ENCODE peak calls at places on chromosomes 2 and 18, in six cellular contexts. S is AG04450, P is brain microvascular endothelial cell, J is upper lobe of right lung, L is fibroblast of mammary gland, V is IMR-90. O is an unnamed sample.

GRCh38 chr2:4553219-4553618 is 849.8 kb downstream of the DCDC2C start:
- DNase-seq in V (no peak), J (no peak), L (no peak), S (no peak), P (no peak), O (no peak)

GRCh38 chr2:241775223-241776177 is 1.1 kb upstream of the GAL3ST2 start:
- DNase-seq in P (no peak), J (peak), L (no peak), S (no peak), V (no peak), O (no peak)

GRCh38 chr2:26352892-26353291 is 6.3 kb upstream of the ADGRF3 start:
- DNase-seq in V (peak), J (no peak), P (peak), L (peak), S (no peak), O (no peak)

GRCh38 chr2:46340740-46341420 is 43.7 kb downstream of the EPAS1 start:
- DNase-seq in S (no peak), P (no peak), V (no peak), J (no peak), L (no peak), O (no peak)

GRCh38 chr2:128187032-128187654 is 96.1 kb downstream of the UGGT1 start:
- DNase-seq in J (no peak), L (peak), V (peak), P (peak), S (no peak), O (peak)

GRCh38 chr2:174024524-174025270 is 59.5 kb upstream of the SP3 start:
- DNase-seq in V (peak), L (peak), P (peak), S (no peak), J (peak), O (peak)

GRCh38 chr2:18336975-18337374 is 223.5 kb downstream of the RDH14 start:
- DNase-seq in S (no peak), J (no peak), P (peak), V (peak), L (no peak), O (no peak)

GRCh38 chr2:240226672-240227537 is 86.4 kb upstream of the OTOS start:
- DNase-seq in J (no peak), V (no peak), S (no peak), P (no peak), L (no peak), O (no peak)

GRCh38 chr2:241878007-241878970 is 8.8 kb downstream of the RTP5 start:
- DNase-seq in L (peak), J (peak), V (peak), P (peak), S (no peak), O (peak)

GRCh38 chr18:12630136-12630535 is 27.8 kb downstream of the SPIRE1 start:
- DNase-seq in L (peak), V (peak), P (peak), J (no peak), S (no peak), O (no peak)

GRCh38 chr2:70087703-70088507 is 628 bp downstream of the PCBP1 start:
- DNase-seq in S (no peak), P (peak), V (peak), L (peak), J (peak), O (no peak)

GRCh38 chr2:235267251-235267650 is 226.6 kb upstream of the AGAP1 start:
- DNase-seq in J (no peak), V (no peak), P (no peak), S (no peak), L (no peak), O (no peak)

GRCh38 chr2:125037135-125037653 is 1012.1 kb downstream of the CNTNAP5 start:
- DNase-seq in J (peak), S (no peak), L (no peak), V (no peak), P (no peak), O (no peak)

GRCh38 chr2:173828189-173829157 is 136.7 kb downstream of the SP3 start:
- DNase-seq in J (no peak), P (no peak), V (peak), L (peak), S (no peak), O (peak)

GRCh38 chr18:34492652-34493051 is 217.4 kb upstream of the DTNA start:
- DNase-seq in L (no peak), J (no peak), S (no peak), V (no peak), P (no peak), O (no peak)

GRCh38 chr18:7691206-7691605 is 124.1 kb downstream of the PTPRM start:
- DNase-seq in S (no peak), L (no peak), V (no peak), P (no peak), J (no peak), O (no peak)

GRCh38 chr2:9142551-9143263 is 63.9 kb upstream of the ASAP2 start:
- DNase-seq in P (peak), V (peak), L (peak), J (peak), S (peak), O (peak)

GRCh38 chr2:188024811-188025210 is 266.9 kb upstream of the GULP1 start:
- DNase-seq in P (no peak), J (no peak), S (peak), V (peak), L (peak), O (peak)

GRCh38 chr2:65049010-65049639 is 7.1 kb upstream of the CEP68 start:
- DNase-seq in S (no peak), V (no peak), P (no peak), J (no peak), L (no peak), O (no peak)

GRCh38 chr18:23992119-23992940 is 22.2 kb upstream of the TTC39C start:
- DNase-seq in V (peak), P (no peak), L (no peak), J (no peak), S (no peak), O (no peak)

GRCh38 chr2:7097353-7097895 is 180.2 kb downstream of the RNF144A start:
- DNase-seq in J (peak), L (peak), P (peak), S (peak), V (peak), O (peak)

GRCh38 chr2:7094113-7094760 is 177.0 kb downstream of the RNF144A start:
- DNase-seq in L (no peak), P (peak), V (no peak), S (no peak), J (no peak), O (no peak)

GRCh38 chr2:7093376-7093775 is 176.2 kb downstream of the RNF144A start:
- DNase-seq in S (no peak), V (no peak), P (no peak), J (no peak), L (no peak), O (no peak)

GRCh38 chr2:7098816-7099215 is 181.6 kb downstream of the RNF144A start:
- DNase-seq in L (no peak), P (no peak), V (no peak), J (no peak), S (no peak), O (no peak)

GRCh38 chr2:7096726-7097352 is 179.6 kb downstream of the RNF144A start:
- DNase-seq in J (no peak), P (no peak), L (no peak), V (no peak), S (no peak), O (no peak)
- H3K4me3 ChIP-seq in J (no peak), P (no peak), L (no peak), V (no peak), S (no peak), O (no peak)

DNA sequence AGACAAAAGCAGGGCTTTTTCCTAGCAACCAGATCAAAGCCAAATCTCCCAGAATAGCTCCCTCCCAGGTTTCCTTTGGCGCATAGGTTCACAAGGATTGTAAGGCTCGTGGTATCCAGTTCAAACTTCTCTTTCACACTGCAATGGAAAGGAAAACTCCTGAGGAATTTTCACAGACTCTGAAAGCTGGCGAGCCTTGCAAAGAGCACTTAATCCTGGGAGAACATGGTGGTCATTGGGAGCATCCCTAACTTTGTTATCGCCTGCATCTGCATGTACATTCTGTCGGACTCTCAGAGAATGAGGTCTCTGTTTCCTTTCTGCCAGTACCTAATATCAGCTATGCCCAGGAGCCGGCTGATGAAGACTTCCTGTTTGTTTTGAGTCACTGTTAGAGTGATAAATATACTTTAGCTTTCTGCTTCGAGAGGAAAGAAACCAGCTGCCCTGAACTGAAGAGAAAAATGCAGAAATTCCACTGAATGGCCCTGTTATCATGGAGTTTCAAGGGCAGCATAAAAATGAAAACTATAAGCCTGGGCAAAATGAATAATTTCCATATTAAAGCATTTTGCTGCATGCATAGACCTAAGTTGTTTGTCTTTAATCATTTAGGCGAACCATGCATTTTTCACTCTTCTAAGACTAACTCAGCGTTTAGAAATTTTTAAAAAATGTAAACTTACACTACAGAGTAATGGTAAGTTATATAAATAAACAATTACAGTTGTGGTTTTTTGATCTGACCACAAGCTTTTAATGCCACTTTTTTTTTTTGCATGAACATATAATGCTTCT is 76.4 kb upstream of the ZEB2 start:
- DNase-seq in L (peak), V (peak), P (peak), S (peak), J (no peak), O (no peak)
- H3K4me3 ChIP-seq in L (no peak), V (peak), P (peak), S (peak), J (no peak), O (no peak)

GRCh38 chr2:12791906-12792305 is 75.2 kb downstream of the TRIB2 start:
- DNase-seq in P (no peak), V (no peak), L (no peak), J (no peak), S (no peak), O (no peak)

GRCh38 chr2:12787891-12788783 is 71.4 kb downstream of the TRIB2 start:
- DNase-seq in V (peak), S (no peak), L (peak), P (peak), J (no peak), O (peak)
- H3K4me3 ChIP-seq in V (no peak), S (no peak), L (no peak), P (peak), J (no peak), O (no peak)

DNA sequence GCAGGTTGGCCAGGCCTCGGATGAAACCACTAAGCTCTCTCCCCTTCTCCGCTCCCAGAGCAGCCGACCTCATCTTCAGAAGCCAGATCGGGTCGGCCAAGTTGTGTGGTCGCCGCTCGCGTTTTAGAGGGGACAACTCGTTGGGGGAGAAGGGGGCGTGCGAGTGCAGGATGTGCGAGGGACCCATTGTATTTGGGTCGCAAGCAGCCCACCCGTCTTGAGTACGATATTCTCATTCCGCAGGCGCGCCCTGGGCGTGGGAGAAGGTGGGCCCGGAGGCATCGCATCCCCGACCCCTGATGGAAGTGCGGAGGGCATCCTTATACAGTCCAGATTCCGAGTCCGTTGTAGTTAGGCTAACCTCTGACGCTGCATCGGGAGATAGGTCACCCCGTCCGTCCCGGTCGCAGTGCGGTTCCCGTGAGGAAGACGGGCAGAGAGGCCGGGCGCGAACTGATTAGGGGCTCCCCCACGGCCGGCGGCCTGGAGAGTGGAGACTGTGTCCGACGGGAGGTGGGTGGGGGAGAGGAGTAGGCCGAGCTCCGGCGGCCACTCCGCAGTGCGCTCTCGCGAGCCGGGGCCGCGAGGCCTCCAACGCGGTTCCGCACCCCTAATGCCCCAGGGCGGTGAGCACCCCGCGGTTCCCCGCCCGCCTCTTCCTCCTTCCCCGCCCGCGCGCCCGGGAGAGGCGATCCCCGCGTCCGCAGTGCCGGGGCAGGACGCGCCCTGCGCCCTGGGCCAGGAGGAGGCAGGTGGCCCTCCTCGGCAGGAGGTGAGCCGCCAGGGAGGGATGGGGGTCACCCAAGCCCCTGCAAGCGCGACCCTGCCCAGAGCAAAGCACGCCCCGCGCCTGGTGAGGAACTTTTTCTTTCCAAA is 1.6 kb upstream of the SP5 start:
- DNase-seq in P (no peak), V (no peak), L (no peak), S (no peak), J (peak), O (no peak)
- H3K4me3 ChIP-seq in P (no peak), V (no peak), L (no peak), S (no peak), J (peak), O (no peak)

GRCh38 chr2:147177449-147177848 is 667.4 kb upstream of the ACVR2A start:
- DNase-seq in S (no peak), P (no peak), L (peak), V (no peak), J (no peak), O (no peak)

GRCh38 chr2:147182260-147182659 is 662.6 kb upstream of the ACVR2A start:
- DNase-seq in P (no peak), S (no peak), L (peak), J (no peak), V (no peak), O (no peak)

GRCh38 chr2:147181351-147182029 is 663.3 kb upstream of the ACVR2A start:
- DNase-seq in S (no peak), V (no peak), J (no peak), L (no peak), P (no peak), O (no peak)
- H3K4me3 ChIP-seq in S (no peak), V (no peak), J (no peak), L (no peak), P (no peak), O (no peak)